ENCODE peak calls at places on chromosomes 4 and X, in four cellular contexts. M is HepG2, Y is A549, O is K562. S is an unnamed sample.
A peak's percentile ranks its signal among the peaks of the same experiment; 100 is the strongest.

GRCh38 chr4:133068083-133068482 is 81.0 kb upstream of the PCDH10 start:
- DNase-seq in M (no peak), Y (no peak), O (no peak), S (no peak)

GRCh38 chr4:40915318-40916217 is 165.8 kb downstream of the NSUN7 start:
- DNase-seq in M (no peak), Y (no peak), O (no peak), S (no peak)

GRCh38 chr4:76011700-76012387 is 4.5 kb upstream of the CXCL9 start:
- DNase-seq in M (no peak), Y (no peak), O (no peak), S (no peak)

GRCh38 chr4:141473952-141474351 is 162.4 kb upstream of the IL15 start:
- DNase-seq in M (no peak), Y (no peak), O (no peak), S (no peak)

GRCh38 chr4:152255437-152255836 is 280.5 kb downstream of the FBXW7 start:
- DNase-seq in M (no peak), Y (no peak), O (no peak), S (no peak)

GRCh38 chrX:125150231-125150630 is 169.4 kb upstream of the TEX13C start:
- DNase-seq in M (no peak), Y (no peak), O (peak; percentile 7), S (no peak)

GRCh38 chr4:147515220-147515936 is 34.5 kb downstream of the EDNRA start:
- DNase-seq in M (no peak), Y (no peak), O (no peak), S (no peak)

GRCh38 chrX:28189011-28189410 is 207.8 kb upstream of the DCAF8L1 start:
- DNase-seq in M (no peak), Y (peak; percentile 26), O (no peak), S (no peak)

GRCh38 chr4:94925764-94926347 is 168.1 kb downstream of the BMPR1B start:
- DNase-seq in M (no peak), Y (no peak), O (no peak), S (no peak)

GRCh38 chrX:21975827-21976226 is 35.3 kb downstream of the SMS start:
- DNase-seq in M (no peak), Y (peak; percentile 43), O (no peak), S (no peak)

GRCh38 chr4:167419468-167420133 is 185.3 kb upstream of the SPOCK3 start:
- DNase-seq in M (no peak), Y (no peak), O (no peak), S (no peak)

GRCh38 chr4:144645102-144645469 is 870 bp upstream of the HHIP start:
- DNase-seq in M (no peak), Y (no peak), O (no peak), S (no peak)

GRCh38 chrX:53071604-53072417 is 10.4 kb upstream of the TSPYL2 start:
- DNase-seq in M (peak; percentile 57), Y (peak; percentile 76), O (peak; percentile 50), S (no peak)

DNA sequence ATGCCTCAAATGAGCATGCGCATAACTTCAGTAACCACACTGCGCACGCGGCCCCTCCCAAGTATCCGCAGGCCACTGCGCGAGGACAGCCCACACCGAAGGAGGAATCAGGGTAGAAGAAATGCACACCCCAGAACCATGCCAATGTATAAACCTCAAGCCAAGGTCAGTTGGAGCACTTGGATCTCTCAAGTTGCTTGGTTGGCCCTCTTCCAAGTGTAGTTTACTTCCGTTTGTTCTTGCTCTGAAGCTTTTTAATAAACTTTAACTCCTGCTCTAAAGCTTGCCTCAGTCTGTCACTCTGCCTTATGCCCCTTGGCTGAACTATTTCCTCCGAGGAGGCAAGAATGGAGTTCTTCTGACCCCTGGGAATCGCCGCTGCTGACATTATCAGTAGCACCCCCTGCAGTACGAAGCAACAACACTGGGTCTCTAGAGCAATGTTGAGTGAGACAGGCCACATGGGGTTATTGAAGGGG is 22.0 kb upstream of the SPINK2 start:
- DNase-seq in M (no peak), Y (no peak), O (peak; percentile 36), S (peak; percentile 53)
- TF ChIP-seq RNF2 in M (no peak), Y (no peak), O (no peak), S (no peak)

DNA sequence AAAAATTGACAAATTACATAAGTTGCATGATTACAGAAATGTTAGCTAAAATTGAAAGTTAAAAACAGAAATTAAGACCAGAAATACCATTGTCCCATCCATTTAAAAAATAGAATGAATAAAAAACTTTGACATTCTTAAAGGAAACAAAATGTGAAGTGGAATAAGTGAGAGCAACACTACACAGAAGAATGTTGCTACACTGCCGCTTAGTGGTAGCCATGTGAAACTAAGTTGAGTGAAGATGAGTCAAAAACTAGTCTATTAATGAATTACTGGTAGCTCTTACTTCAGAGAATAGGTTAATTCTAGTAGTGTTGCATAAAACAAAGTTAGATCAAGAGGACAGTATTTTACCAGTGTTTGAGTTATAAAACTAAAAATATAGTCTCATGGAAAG is 571.0 kb upstream of the KLHL4 start:
- DNase-seq in M (peak; percentile 30), Y (peak; percentile 43), O (peak; percentile 5), S (no peak)
- TF ChIP-seq RNF2 in M (no peak), Y (no peak), O (no peak), S (no peak)

GRCh38 chrX:23745786-23746185 is 2.7 kb upstream of the ACOT9 start:
- DNase-seq in M (no peak), Y (no peak), O (no peak), S (no peak)

GRCh38 chrX:23737413-23737812 is 5.7 kb downstream of the ACOT9 start:
- DNase-seq in M (no peak), Y (no peak), O (no peak), S (no peak)

GRCh38 chrX:23742693-23743622 is at the start of gene ACOT9:
- DNase-seq in M (peak; percentile 88), Y (peak; percentile 98), O (peak; percentile 93), S (peak; percentile 56)

DNA sequence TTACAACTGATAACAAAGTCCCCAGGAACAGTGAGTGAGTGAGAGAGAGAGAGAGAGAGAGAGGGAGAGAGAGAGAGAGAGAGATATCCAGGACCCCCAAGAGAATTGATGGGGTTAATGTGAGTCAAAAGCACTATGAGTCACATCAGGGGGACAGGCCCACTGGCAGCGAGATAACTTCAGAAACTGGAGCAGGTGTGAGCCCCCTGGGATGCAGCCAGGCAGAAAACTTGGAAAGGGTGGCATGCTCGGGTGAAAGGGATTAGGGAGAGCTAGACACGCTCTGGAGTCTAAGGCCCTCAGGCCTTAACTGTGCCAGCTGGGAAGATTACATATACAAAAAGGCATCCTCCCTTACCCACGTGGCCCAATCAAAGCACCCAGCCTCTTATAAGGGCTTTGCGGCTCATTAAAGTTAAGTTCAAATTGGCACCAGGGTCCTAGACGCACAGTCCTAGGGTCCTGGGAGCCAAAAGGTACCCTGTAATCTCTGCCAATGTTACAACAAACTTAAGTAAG is 843 bp downstream of the ACOT9 start:
- DNase-seq in M (peak; percentile 32), Y (peak; percentile 64), O (peak; percentile 11), S (peak; percentile 13)
- TF ChIP-seq RNF2 in M (no peak), Y (no peak), O (no peak), S (no peak)

DNA sequence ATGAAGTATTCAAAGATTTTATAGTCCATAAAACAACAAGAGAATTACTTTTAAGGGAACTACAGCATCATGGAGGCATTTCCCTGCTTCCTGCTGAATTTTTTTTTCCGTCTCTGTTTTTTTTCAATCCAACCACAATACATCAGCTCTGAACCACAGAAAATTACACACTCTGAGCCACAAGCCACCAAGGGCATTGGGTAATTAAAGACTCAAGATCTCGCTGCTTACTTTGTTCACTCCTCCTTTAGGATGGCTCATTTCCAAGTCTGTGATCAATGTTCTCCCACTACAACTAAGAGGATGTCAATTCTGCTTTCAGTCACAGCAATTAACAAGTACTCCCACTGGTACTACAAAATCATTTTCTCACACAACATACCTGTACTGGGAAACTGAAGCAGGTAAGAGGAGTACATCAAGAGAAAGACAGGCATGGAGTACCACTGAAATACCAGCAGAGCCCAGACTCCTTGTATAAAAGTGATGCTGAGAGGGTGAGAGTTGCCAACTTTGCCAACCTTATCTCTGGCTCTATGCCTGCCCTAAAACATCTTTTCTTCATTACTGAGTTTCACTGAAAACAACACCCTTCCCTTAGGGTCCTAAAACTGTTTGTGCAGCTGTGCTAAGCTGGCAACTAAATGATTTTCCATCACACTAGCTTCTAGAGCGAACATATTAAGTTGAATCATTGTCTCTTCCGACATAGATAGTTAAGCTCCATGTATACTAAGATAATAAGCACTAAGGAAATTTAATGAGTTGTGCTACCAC is 105.8 kb upstream of the MAGEB18 start:
- DNase-seq in M (no peak), Y (no peak), O (no peak), S (no peak)
- TF ChIP-seq RNF2 in M (no peak), Y (no peak), O (no peak), S (no peak)

GRCh38 chrX:41180194-41180902 is 95.1 kb downstream of the USP9X start:
- DNase-seq in M (peak; percentile 39), Y (peak; percentile 73), O (peak; percentile 18), S (no peak)
- TF ChIP-seq RNF2 in M (no peak), Y (no peak), O (no peak), S (no peak)

DNA sequence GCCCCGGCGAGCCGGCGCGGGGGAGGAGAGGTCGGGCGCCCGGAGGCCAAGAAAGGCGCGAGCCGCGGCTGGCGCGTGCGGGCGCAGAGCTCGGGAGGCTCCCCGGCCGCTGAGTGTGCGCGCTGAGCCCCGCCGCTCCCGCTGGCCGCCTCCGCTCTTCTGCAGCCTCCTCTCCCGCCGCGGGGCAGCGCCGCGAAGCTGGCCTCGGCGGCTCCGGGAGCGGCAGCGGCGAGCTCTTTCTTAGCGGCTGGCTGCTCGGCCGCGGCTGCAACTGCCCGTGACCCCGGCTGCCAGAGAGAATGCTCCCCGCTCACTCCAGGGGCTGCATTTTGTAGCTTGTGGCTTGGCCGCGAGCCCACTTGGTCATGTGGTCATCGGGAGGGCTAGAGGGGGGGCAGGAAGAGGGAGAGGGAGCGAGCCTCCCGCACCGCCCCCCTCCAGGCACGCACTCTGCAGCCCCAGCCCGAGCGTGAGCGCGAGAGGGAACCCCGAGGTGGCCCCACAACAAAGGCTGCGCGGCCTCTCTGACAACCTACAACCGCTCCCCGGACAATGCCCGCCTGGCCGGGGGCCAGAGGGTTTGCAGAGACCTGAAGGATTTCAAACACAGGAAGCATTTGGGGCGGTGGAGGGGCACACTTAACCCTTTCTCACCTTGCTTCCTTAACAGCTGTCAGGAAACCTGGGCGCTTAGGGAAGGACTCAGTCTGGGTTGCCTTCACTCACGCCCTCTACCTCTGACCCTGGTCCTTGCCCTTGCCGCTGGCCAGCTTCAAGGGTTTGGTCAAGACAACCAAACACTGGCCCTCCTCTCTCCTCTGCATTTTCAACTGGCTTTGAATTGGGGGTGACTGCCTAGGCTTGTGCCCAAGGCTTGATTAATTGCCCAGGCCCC is at the start of gene APLN:
- DNase-seq in M (no peak), Y (no peak), O (no peak), S (no peak)
- TF ChIP-seq RNF2 in M (no peak), Y (no peak), O (no peak), S (no peak)

S was measured in H1.